ENCODE peak calls at places on chromosomes 11 and 22, in four cellular contexts. X is NCI-H1092 treated with DMSO at 0.1 percent for 48 hours, K is EH, L is uterus. H is an unnamed sample.

GRCh38 chr11:88849368-88849767 is 216.4 kb downstream of the GRM5 start:
- DNase-seq in X (no peak), K (peak; percentile 44), L (no peak), H (peak; percentile 12)

GRCh38 chr22:29470159-29470855 is 9.7 kb upstream of the NEFH start:
- DNase-seq in X (peak; percentile 61), K (peak; percentile 42), L (no peak), H (peak; percentile 22)

GRCh38 chr11:60363542-60364525 is 14.5 kb upstream of the MS4A7 start:
- DNase-seq in X (peak; percentile 67), K (peak; percentile 47), L (peak; percentile 17), H (peak; percentile 47)

GRCh38 chr11:31676280-31676982 is 134.7 kb downstream of the PAX6 start:
- DNase-seq in X (no peak), K (no peak), L (no peak), H (no peak)

GRCh38 chr22:22877523-22878210 is 9.9 kb upstream of the IGLL5 start:
- DNase-seq in X (peak; percentile 33), K (peak; percentile 57), L (no peak), H (peak; percentile 40)

GRCh38 chr11:86805873-86806310 is 5.5 kb downstream of the PRSS23 start:
- DNase-seq in X (no peak), K (no peak), L (no peak), H (no peak)

GRCh38 chr11:16280256-16280682 is 76.1 kb downstream of the SOX6 start:
- DNase-seq in X (peak; percentile 72), K (no peak), L (no peak), H (no peak)

GRCh38 chr22:44941176-44941575 is 68.6 kb downstream of the PHF21B start:
- DNase-seq in X (no peak), K (no peak), L (no peak), H (no peak)

GRCh38 chr11:87421422-87421821 is 383.7 kb downstream of the TMEM135 start:
- DNase-seq in X (peak; percentile 76), K (peak; percentile 84), L (peak; percentile 58), H (peak; percentile 84)

GRCh38 chr11:64760759-64761417 is 1.1 kb upstream of the PYGM start:
- DNase-seq in X (no peak), K (no peak), L (no peak), H (no peak)

GRCh38 chr11:119759324-119759723 is 30.3 kb upstream of the NECTIN1 start:
- DNase-seq in X (no peak), K (peak; percentile 58), L (no peak), H (peak; percentile 66)

GRCh38 chr11:48041877-48042698 is 61.7 kb downstream of the PTPRJ start:
- DNase-seq in X (no peak), K (no peak), L (no peak), H (no peak)

GRCh38 chr11:33835143-33835878 is 56.6 kb downstream of the LMO2 start:
- DNase-seq in X (peak; percentile 41), K (peak; percentile 86), L (peak; percentile 37), H (peak; percentile 82)

GRCh38 chr22:42116848-42117424 is 13.7 kb downstream of the CYP2D6 start:
- DNase-seq in X (no peak), K (no peak), L (no peak), H (peak; percentile 10)

GRCh38 chr11:134359646-134360045 is 27.9 kb downstream of the GLB1L2 start:
- DNase-seq in X (no peak), K (no peak), L (no peak), H (no peak)

GRCh38 chr11:28298209-28298608 is 190.0 kb downstream of the METTL15 start:
- DNase-seq in X (no peak), K (no peak), L (no peak), H (no peak)

GRCh38 chr11:81874627-81875026 is 859.0 kb downstream of the FAM181B start:
- DNase-seq in X (no peak), K (no peak), L (no peak), H (no peak)

GRCh38 chr11:119335655-119336543 is 1.6 kb downstream of the RNF26 start:
- DNase-seq in X (no peak), K (no peak), L (no peak), H (no peak)

GRCh38 chr11:119885067-119885466 is 156.1 kb upstream of the NECTIN1 start:
- DNase-seq in X (peak; percentile 15), K (no peak), L (no peak), H (no peak)

GRCh38 chr11:2101171-2101675 is 38.0 kb downstream of the IGF2 start:
- DNase-seq in X (no peak), K (no peak), L (no peak), H (no peak)

GRCh38 chr11:66902486-66903177 is 45.8 kb downstream of the LRFN4 start:
- DNase-seq in X (no peak), K (no peak), L (no peak), H (no peak)

GRCh38 chr11:44726278-44727113 is at the start of gene TSPAN18:
- DNase-seq in X (peak; percentile 10), K (no peak), L (peak; percentile 43), H (no peak)

GRCh38 chr11:68328374-68329091 is 16.1 kb downstream of the LRP5 start:
- DNase-seq in X (peak; percentile 48), K (no peak), L (peak; percentile 63), H (no peak)

GRCh38 chr22:49568751-49569285 is 258.9 kb downstream of the BRD1 start:
- DNase-seq in X (no peak), K (no peak), L (no peak), H (no peak)

GRCh38 chr11:45021692-45022130 is 71.0 kb upstream of the TP53I11 start:
- DNase-seq in X (peak; percentile 49), K (peak; percentile 12), L (peak; percentile 25), H (peak; percentile 53)

GRCh38 chr22:19111140-19111539 is 11.1 kb downstream of the DGCR2 start:
- DNase-seq in X (no peak), K (no peak), L (no peak), H (no peak)

GRCh38 chr11:126452256-126452655 is 96.8 kb downstream of the ST3GAL4 start:
- DNase-seq in X (peak; percentile 50), K (no peak), L (no peak), H (no peak)

GRCh38 chr11:122192634-122193245 is 76.7 kb upstream of the BLID start:
- DNase-seq in X (no peak), K (peak; percentile 74), L (no peak), H (peak; percentile 63)

GRCh38 chr11:124605719-124606118 is 5.5 kb upstream of the PANX3 start:
- DNase-seq in X (no peak), K (no peak), L (no peak), H (no peak)

GRCh38 chr11:14358729-14359439 is at the start of gene RRAS2:
- DNase-seq in X (peak; percentile 61), K (peak; percentile 82), L (peak; percentile 69), H (peak; percentile 70)

GRCh38 chr22:39135092-39135896 is 17.2 kb downstream of the CBX7 start:
- DNase-seq in X (peak; percentile 19), K (peak; percentile 50), L (no peak), H (peak; percentile 23)

GRCh38 chr11:17381156-17381555 is 7.3 kb downstream of the KCNJ11 start:
- DNase-seq in X (no peak), K (peak; percentile 76), L (no peak), H (peak; percentile 49)

GRCh38 chr11:28140689-28141455 is 32.7 kb downstream of the METTL15 start:
- DNase-seq in X (no peak), K (no peak), L (no peak), H (no peak)

GRCh38 chr11:19714387-19715363 is 2.0 kb downstream of the NAV2 start:
- DNase-seq in X (peak; percentile 29), K (peak; percentile 77), L (peak; percentile 57), H (peak; percentile 56)

GRCh38 chr11:1001682-1002081 is 34.8 kb downstream of the MUC6 start:
- DNase-seq in X (no peak), K (no peak), L (no peak), H (no peak)

GRCh38 chr22:49576241-49577141 is 251.2 kb downstream of the BRD1 start:
- DNase-seq in X (no peak), K (no peak), L (no peak), H (no peak)

GRCh38 chr11:107757661-107758060 is 45.8 kb upstream of the SLN start:
- DNase-seq in X (no peak), K (no peak), L (no peak), H (no peak)

GRCh38 chr11:106077609-106078517 is at the start of gene AASDHPPT:
- DNase-seq in X (peak; percentile 85), K (peak; percentile 42), L (peak; percentile 21), H (peak; percentile 34)

GRCh38 chr22:23305922-23306374 is 125.6 kb downstream of the BCR start:
- DNase-seq in X (peak; percentile 18), K (peak; percentile 88), L (peak; percentile 77), H (peak; percentile 27)

GRCh38 chr11:111672949-111673348 is 70.7 kb downstream of the SIK2 start:
- DNase-seq in X (no peak), K (no peak), L (no peak), H (no peak)

H was measured in AG10803.